ENCODE peak calls at places on chromosomes 6 and 20, in five cellular contexts. B is neural crest cell; E is stimulated activated CD4-positive, alpha-beta T cell treated with anti-CD3 and anti-CD28 coated beads, Interleukin-4, amount 100 ng/mL, for 48 hours; Y is iPS DF 6.9; I is skeletal muscle cell. W is an unnamed sample.

GRCh38 chr20:53159144-53159543 is 187.0 kb downstream of the TSHZ2 start:
- DNase-seq in B (no peak), E (no peak), Y (no peak), I (no peak), W (no peak)

GRCh38 chr20:5931411-5931810 is 18.9 kb downstream of the TRMT6 start:
- DNase-seq in B (no peak), E (no peak), Y (no peak), I (no peak), W (no peak)

GRCh38 chr20:50163570-50164317 is 10.2 kb upstream of the PEDS1 start:
- DNase-seq in B (no peak), E (no peak), Y (no peak), I (no peak), W (no peak)

GRCh38 chr6:106154326-106154725 is 68.2 kb downstream of the PRDM1 start:
- DNase-seq in B (no peak), E (no peak), Y (no peak), I (no peak), W (no peak)

GRCh38 chr6:46217671-46218131 is 46.9 kb upstream of the ENPP5 start:
- DNase-seq in B (no peak), E (no peak), Y (no peak), I (no peak), W (no peak)

GRCh38 chr20:15902493-15902892 is 670.8 kb downstream of the KIF16B start:
- DNase-seq in B (peak), E (no peak), Y (peak), I (no peak), W (no peak)

GRCh38 chr6:708237-708598 is 15.3 kb upstream of the EXOC2 start:
- DNase-seq in B (no peak), E (no peak), Y (no peak), I (no peak), W (no peak)

GRCh38 chr6:144265061-144265357 is 20.1 kb upstream of the UTRN start:
- DNase-seq in B (no peak), E (no peak), Y (no peak), I (no peak), W (no peak)

GRCh38 chr6:81806793-81807565 is 54.5 kb upstream of the TENT5A start:
- DNase-seq in B (no peak), E (no peak), Y (no peak), I (no peak), W (no peak)